ENCODE peak calls at places on chromosomes 2 and 18, in eight cellular contexts. L, M, A, N, Y, O, R and G are unnamed samples.

GRCh38 chr2:181106789-181107418 is 126.5 kb downstream of the UBE2E3 start:
- DNase-seq in L (peak; percentile 53), M (no peak), A (peak; percentile 93), N (peak; percentile 91), Y (no peak), O (peak; percentile 96), R (peak; percentile 43), G (peak; percentile 98)

GRCh38 chr2:65937379-65938160 is 497.4 kb upstream of the MEIS1 start:
- DNase-seq in L (no peak), M (no peak), A (peak; percentile 44), N (peak; percentile 6), Y (no peak), O (no peak), R (peak; percentile 34), G (no peak)

GRCh38 chr2:120930861-120931260 is 195.2 kb downstream of the GLI2 start:
- DNase-seq in L (no peak), M (no peak), A (no peak), N (peak; percentile 47), Y (no peak), O (no peak), R (no peak), G (no peak)

GRCh38 chr2:181231886-181232644 is 225.1 kb upstream of the ITGA4 start:
- DNase-seq in L (no peak), M (no peak), A (peak; percentile 38), N (peak; percentile 22), Y (no peak), O (peak; percentile 65), R (no peak), G (peak; percentile 26)

GRCh38 chr2:175432021-175432420 is 250.5 kb upstream of the ATP5MC3 start:
- DNase-seq in L (no peak), M (peak; percentile 43), A (no peak), N (no peak), Y (no peak), O (no peak), R (no peak), G (no peak)

GRCh38 chr2:85655961-85656403 is 12.0 kb downstream of the SFTPB start:
- DNase-seq in L (no peak), M (no peak), A (peak; percentile 89), N (peak; percentile 59), Y (no peak), O (no peak), R (no peak), G (no peak)

GRCh38 chr18:14942275-14942674 is 194.3 kb downstream of the ANKRD30B start:
- DNase-seq in L (no peak), M (no peak), A (no peak), N (no peak), Y (no peak), O (no peak), R (no peak), G (no peak)

GRCh38 chr2:235091421-235091820 is 139.6 kb downstream of the SH3BP4 start:
- DNase-seq in L (no peak), M (no peak), A (no peak), N (no peak), Y (no peak), O (no peak), R (no peak), G (no peak)

GRCh38 chr2:127606594-127607398 is 39.2 kb upstream of the GPR17 start:
- DNase-seq in L (no peak), M (no peak), A (no peak), N (no peak), Y (no peak), O (no peak), R (no peak), G (no peak)

GRCh38 chr2:69381337-69381737 is 5.7 kb downstream of the GFPT1 start:
- DNase-seq in L (no peak), M (no peak), A (peak; percentile 87), N (peak; percentile 25), Y (no peak), O (no peak), R (no peak), G (peak; percentile 55)

GRCh38 chr2:27735263-27735904 is 36.1 kb upstream of the MRPL33 start:
- DNase-seq in L (no peak), M (peak; percentile 77), A (peak; percentile 74), N (peak; percentile 73), Y (no peak), O (peak; percentile 66), R (no peak), G (peak; percentile 50)

GRCh38 chr2:86372641-86373502 is 35.4 kb upstream of the REEP1 start:
- DNase-seq in L (peak; percentile 26), M (peak; percentile 77), A (peak; percentile 36), N (peak; percentile 25), Y (peak; percentile 29), O (peak; percentile 53), R (no peak), G (peak; percentile 63)

GRCh38 chr18:55856679-55857078 is 268.7 kb upstream of the TCF4 start:
- DNase-seq in L (no peak), M (no peak), A (no peak), N (no peak), Y (no peak), O (no peak), R (no peak), G (no peak)

GRCh38 chr18:55857409-55857808 is 269.4 kb upstream of the TCF4 start:
- DNase-seq in L (no peak), M (no peak), A (no peak), N (no peak), Y (no peak), O (no peak), R (no peak), G (no peak)

GRCh38 chr18:55850904-55851303 is 262.9 kb upstream of the TCF4 start:
- DNase-seq in L (no peak), M (no peak), A (no peak), N (no peak), Y (no peak), O (no peak), R (no peak), G (no peak)

GRCh38 chr18:55856191-55856590 is 268.2 kb upstream of the TCF4 start:
- DNase-seq in L (peak; percentile 86), M (no peak), A (peak; percentile 61), N (peak; percentile 96), Y (no peak), O (peak; percentile 75), R (no peak), G (peak; percentile 59)

DNA sequence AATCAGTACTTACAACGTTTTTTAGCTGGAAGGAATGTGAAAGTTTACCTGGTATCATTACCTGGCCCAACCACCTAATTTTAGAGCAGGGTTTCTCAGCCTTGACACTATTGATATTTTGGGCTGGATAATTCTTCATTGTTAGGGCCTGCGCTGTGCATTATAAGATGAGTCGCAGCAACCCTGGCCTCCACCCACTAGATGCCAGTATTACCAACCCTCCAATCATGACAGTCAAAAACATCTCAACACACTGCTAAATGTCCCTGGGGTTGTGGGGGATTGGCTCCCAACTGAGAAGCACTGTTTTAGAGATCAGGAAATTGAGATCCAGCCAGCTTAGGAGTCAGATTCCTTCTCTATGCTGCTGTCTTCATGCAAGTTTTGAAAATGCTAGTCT is 265.3 kb upstream of the TCF4 start:
- DNase-seq in L (no peak), M (no peak), A (no peak), N (no peak), Y (no peak), O (no peak), R (no peak), G (no peak)
- TF ChIP-seq CTCF in L (no peak), M (no peak), A (no peak), N (no peak), Y (no peak), O (no peak), R (no peak), G (no peak)

GRCh38 chr2:144944506-144945230 is 424.7 kb upstream of the ZEB2 start:
- DNase-seq in L (no peak), M (no peak), A (no peak), N (no peak), Y (no peak), O (no peak), R (no peak), G (peak; percentile 29)
- H3K4me3 ChIP-seq in L (no peak overlapping the region), M (no peak overlapping the region), A (no peak overlapping the region), N (no peak overlapping the region), Y (no peak overlapping the region), O (no peak overlapping the region), R (no peak overlapping the region), G (no peak overlapping the region)

GRCh38 chr2:189146553-189146952 is 33.0 kb downstream of the COL5A2 start:
- DNase-seq in L (no peak), M (no peak), A (no peak), N (no peak), Y (no peak), O (no peak), R (no peak), G (no peak)
- TF ChIP-seq CTCF in L (no peak), M (no peak), A (no peak), N (no peak), Y (no peak), O (no peak), R (no peak), G (no peak)

GRCh38 chr2:177338177-177338721 is 54.3 kb upstream of the AGPS start:
- DNase-seq in L (peak; percentile 44), M (no peak), A (peak; percentile 80), N (peak; percentile 78), Y (no peak), O (peak; percentile 63), R (no peak), G (peak; percentile 84)
- H3K4me3 ChIP-seq in L (no peak overlapping the region), M (no peak overlapping the region), A (no peak overlapping the region), N (no peak overlapping the region), Y (no peak overlapping the region), O (no peak overlapping the region), R (no peak overlapping the region), G (no peak overlapping the region)

DNA sequence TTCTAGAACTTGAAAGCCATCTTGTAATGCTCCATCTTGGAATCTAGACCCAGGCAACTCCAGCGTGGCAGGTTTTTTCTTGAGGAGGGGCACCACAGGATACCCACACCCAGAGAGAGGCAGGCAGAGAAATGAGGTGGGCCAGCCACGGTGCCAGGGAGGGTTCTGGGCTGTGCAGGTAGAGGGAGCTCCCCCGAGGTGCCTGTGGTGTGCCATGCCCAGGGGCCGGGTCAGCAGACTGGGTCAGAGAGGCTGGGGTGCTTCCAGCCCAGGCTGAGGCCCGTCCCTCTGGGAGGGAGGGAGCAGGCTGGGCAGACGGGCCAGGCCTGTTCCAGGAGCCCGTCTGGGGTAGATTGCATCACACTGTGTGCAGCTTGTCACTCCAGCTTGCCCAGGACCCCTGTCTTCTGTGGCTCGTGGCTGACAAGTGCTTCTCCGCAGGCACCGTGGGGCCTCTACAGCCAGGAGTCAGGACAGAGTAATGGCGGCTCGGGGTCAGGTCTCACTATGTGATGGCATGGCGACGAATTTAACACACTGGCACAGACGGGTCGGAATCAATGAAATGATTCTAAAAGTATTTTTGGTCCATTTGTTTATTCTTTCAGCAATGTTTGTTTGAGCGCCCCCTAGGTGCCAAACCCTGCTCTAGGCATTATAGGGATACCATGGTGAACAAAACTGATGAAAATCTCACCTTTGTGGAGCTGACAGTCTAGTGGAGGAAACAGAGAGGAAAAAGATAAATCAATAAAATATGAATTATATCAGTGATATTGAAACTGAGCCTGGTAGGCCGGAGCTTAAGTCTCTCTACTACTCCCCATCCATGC is 144.0 kb downstream of the ACOXL start:
- DNase-seq in L (no peak), M (no peak), A (no peak), N (no peak), Y (peak; percentile 17), O (no peak), R (no peak), G (no peak)
- TF ChIP-seq CTCF in L (no peak), M (peak; percentile 56), A (peak; percentile 2), N (no peak), Y (peak; percentile 82), O (no peak), R (peak; percentile 33), G (no peak)